ENCODE peak calls at places on chromosomes 5 and 9, in six cellular contexts. M is non-pigmented ciliary epithelial cell; I is NCI-H510A treated with DMSO at 0.1 percent for 48 hours; P is stimulated activated CD4-positive, alpha-beta T cell treated with anti-CD3 and anti-CD28 coated beads, Interleukin-4, amount 100 ng/mL, for 4 hours; Z is smooth muscle cell of the brain vasculature; V is HS-5. Y is an unnamed sample.

GRCh38 chr5:104412649-104413240 is 850.2 kb upstream of the NUDT12 start:
- DNase-seq in M (peak), I (peak), P (no peak), Z (peak), V (no peak), Y (no peak)

GRCh38 chr5:54551292-54551691 is 33.7 kb downstream of the SNX18 start:
- DNase-seq in M (no peak), I (no peak), P (no peak), Z (no peak), V (no peak), Y (no peak)

GRCh38 chr9:25207402-25207801 is 470.8 kb downstream of the TUSC1 start:
- DNase-seq in M (no peak), I (no peak), P (no peak), Z (no peak), V (no peak), Y (no peak)

GRCh38 chr9:2726620-2727335 is 9.5 kb downstream of the KCNV2 start:
- DNase-seq in M (no peak), I (no peak), P (no peak), Z (no peak), V (peak), Y (no peak)

GRCh38 chr9:87711857-87712800 is 13.8 kb upstream of the CTSL start:
- DNase-seq in M (peak), I (no peak), P (no peak), Z (no peak), V (peak), Y (no peak)

GRCh38 chr9:98488578-98489312 is 220.0 kb downstream of the GABBR2 start:
- DNase-seq in M (peak), I (no peak), P (no peak), Z (peak), V (peak), Y (no peak)

GRCh38 chr5:82397741-82398320 is 119.7 kb upstream of the RPS23 start:
- DNase-seq in M (peak), I (no peak), P (no peak), Z (no peak), V (no peak), Y (no peak)

GRCh38 chr5:69265931-69266330 is 31.2 kb downstream of the CDK7 start:
- DNase-seq in M (no peak), I (no peak), P (no peak), Z (no peak), V (no peak), Y (no peak)

GRCh38 chr5:2710910-2711309 is 40.6 kb downstream of the IRX2 start:
- DNase-seq in M (no peak), I (no peak), P (no peak), Z (no peak), V (no peak), Y (no peak)

GRCh38 chr5:160036243-160036642 is 27.3 kb downstream of the TTC1 start:
- DNase-seq in M (no peak), I (no peak), P (no peak), Z (no peak), V (no peak), Y (no peak)

GRCh38 chr5:59622848-59623247 is 270.7 kb downstream of the PDE4D start:
- DNase-seq in M (no peak), I (no peak), P (no peak), Z (no peak), V (no peak), Y (no peak)

GRCh38 chr5:132457371-132458225 is 33.0 kb downstream of the IRF1 start:
- DNase-seq in M (no peak), I (no peak), P (no peak), Z (no peak), V (no peak), Y (no peak)

GRCh38 chr5:13704401-13704800 is 240.1 kb downstream of the DNAH5 start:
- DNase-seq in M (no peak), I (no peak), P (no peak), Z (no peak), V (no peak), Y (no peak)

GRCh38 chr9:137303031-137303892 is 1.2 kb upstream of the NRARP start:
- DNase-seq in M (no peak), I (peak), P (no peak), Z (no peak), V (no peak), Y (no peak)

GRCh38 chr9:121288874-121289553 is 21.1 kb downstream of the GSN start:
- DNase-seq in M (no peak), I (peak), P (no peak), Z (peak), V (no peak), Y (no peak)

GRCh38 chr9:71223953-71224538 is 102.6 kb upstream of the TRPM3 start:
- DNase-seq in M (no peak), I (no peak), P (no peak), Z (no peak), V (no peak), Y (no peak)

GRCh38 chr5:140785905-140786686 is at the start of gene PCDHA1:
- DNase-seq in M (no peak), I (no peak), P (no peak), Z (no peak), V (no peak), Y (no peak)

GRCh38 chr9:34559616-34560546 is 29.6 kb downstream of the CNTFR start:
- DNase-seq in M (no peak), I (no peak), P (no peak), Z (no peak), V (peak), Y (no peak)

GRCh38 chr5:56640763-56641406 is 174.5 kb upstream of the MAP3K1 start:
- DNase-seq in M (no peak), I (no peak), P (no peak), Z (no peak), V (no peak), Y (no peak)

GRCh38 chr5:172541764-172542120 is 87.4 kb upstream of the SH3PXD2B start:
- DNase-seq in M (no peak), I (no peak), P (no peak), Z (no peak), V (no peak), Y (no peak)

GRCh38 chr5:1390333-1390732 is 45.4 kb upstream of the CLPTM1L start:
- DNase-seq in M (no peak), I (no peak), P (no peak), Z (no peak), V (no peak), Y (no peak)

GRCh38 chr5:67283988-67284457 is 87.4 kb upstream of the CD180 start:
- DNase-seq in M (no peak), I (no peak), P (no peak), Z (no peak), V (no peak), Y (no peak)

GRCh38 chr5:102583663-102584062 is 84.9 kb upstream of the SLCO6A1 start:
- DNase-seq in M (no peak), I (peak), P (no peak), Z (no peak), V (peak), Y (no peak)

Y was measured in GM12891.